ENCODE peak calls at places on chromosomes 16 and 17, in seven cellular contexts. O, Y, D, S, Q, A and N are unnamed samples.

GRCh38 chr17:35257080-35257701 is 14.3 kb downstream of the SLFN5 start:
- DNase-seq in D (peak; percentile 88), A (peak; percentile 89), O (no peak), S (no peak), Y (no peak), Q (no peak), N (peak; percentile 66)

GRCh38 chr16:15874745-15875314 is 13.6 kb downstream of the CEP20 start:
- DNase-seq in D (peak; percentile 37), A (peak; percentile 87), O (peak; percentile 90), Y (peak; percentile 52), S (peak; percentile 57), Q (peak; percentile 37), N (peak; percentile 78)

GRCh38 chr17:48062273-48062672 is 14.1 kb downstream of the NFE2L1 start:
- DNase-seq in D (no peak), O (no peak), A (no peak), Y (no peak), S (no peak), Q (no peak), N (no peak)

GRCh38 chr16:79431923-79432322 is 168.6 kb downstream of the MAF start:
- DNase-seq in O (no peak), Y (no peak), D (no peak), S (no peak), Q (no peak), A (no peak), N (no peak)

GRCh38 chr17:61072648-61073047 is 327.0 kb upstream of the TBX2 start:
- DNase-seq in O (peak; percentile 23), S (no peak), Q (no peak), A (no peak), D (no peak), Y (no peak), N (no peak)

GRCh38 chr17:40916366-40916765 is 21.1 kb downstream of the KRT23 start:
- DNase-seq in D (no peak), Y (no peak), Q (no peak), O (no peak), A (no peak), S (no peak), N (no peak)

GRCh38 chr16:56352351-56353053 is 72.8 kb downstream of the AMFR start:
- DNase-seq in A (no peak), S (peak; percentile 8), D (no peak), O (no peak), Y (no peak), Q (no peak), N (no peak)

GRCh38 chr17:69250641-69251040 is 22.0 kb upstream of the ABCA10 start:
- DNase-seq in Q (no peak), Y (no peak), O (peak; percentile 6), S (no peak), D (no peak), A (no peak), N (no peak)

GRCh38 chr16:6081320-6081976 is 983.9 kb upstream of the EEF2KMT start:
- DNase-seq in S (peak; percentile 68), D (no peak), A (peak; percentile 27), O (peak; percentile 8), Y (no peak), Q (no peak), N (peak; percentile 8)

GRCh38 chr17:8117980-8118768 is at the start of gene ALOXE3:
- DNase-seq in D (peak; percentile 67), Q (peak; percentile 54), O (peak; percentile 92), A (peak; percentile 82), Y (no peak), S (peak; percentile 74), N (peak; percentile 91)

GRCh38 chr17:28397687-28398279 is 8.2 kb downstream of the SLC46A1 start:
- DNase-seq in Q (no peak), A (no peak), O (no peak), Y (no peak), S (no peak), D (no peak), N (no peak)

GRCh38 chr16:19330801-19331484 is 45.4 kb downstream of the CLEC19A start:
- DNase-seq in S (peak; percentile 38), O (peak; percentile 78), A (peak; percentile 67), D (peak; percentile 48), Q (no peak), Y (no peak), N (peak; percentile 55)

GRCh38 chr17:1122681-1123396 is 56.9 kb downstream of the ABR start:
- DNase-seq in S (peak; percentile 92), O (peak; percentile 70), D (peak; percentile 72), A (peak; percentile 71), Q (peak; percentile 90), Y (peak; percentile 23), N (peak; percentile 80)

GRCh38 chr17:17590883-17591407 is 563 bp downstream of the PEMT start:
- DNase-seq in O (peak; percentile 16), Q (peak; percentile 31), A (no peak), D (no peak), S (no peak), Y (no peak), N (no peak)

GRCh38 chr16:47873434-47873833 is 282.4 kb downstream of the ABCC12 start:
- DNase-seq in S (no peak), Y (no peak), Q (no peak), A (no peak), D (no peak), O (no peak), N (no peak)

GRCh38 chr16:4852221-4852872 is 5.1 kb downstream of the UBN1 start:
- DNase-seq in Y (no peak), Q (no peak), A (peak; percentile 27), O (peak; percentile 73), D (no peak), S (no peak), N (peak; percentile 68)

GRCh38 chr17:1649844-1650409 is at the start of gene RILP:
- DNase-seq in Q (peak; percentile 70), S (peak; percentile 85), D (peak; percentile 84), Y (no peak), O (peak; percentile 57), A (peak; percentile 74), N (peak; percentile 64)

GRCh38 chr17:65173284-65173793 is 36.2 kb downstream of the RGS9 start:
- DNase-seq in O (peak; percentile 32), Q (no peak), Y (no peak), D (peak; percentile 5), A (peak; percentile 75), S (peak; percentile 45), N (peak; percentile 27)

GRCh38 chr17:56672195-56672594 is 78.7 kb downstream of the NOG start:
- DNase-seq in S (no peak), Y (no peak), O (no peak), Q (no peak), A (no peak), D (no peak), N (no peak)

GRCh38 chr16:25189305-25189704 is 27.4 kb upstream of the AQP8 start:
- DNase-seq in S (no peak), A (no peak), O (no peak), D (no peak), Q (no peak), Y (no peak), N (no peak)

GRCh38 chr16:87412996-87413421 is 20.9 kb downstream of the MAP1LC3B start:
- DNase-seq in A (no peak), D (no peak), S (no peak), Q (no peak), Y (no peak), O (no peak), N (no peak)

DNA sequence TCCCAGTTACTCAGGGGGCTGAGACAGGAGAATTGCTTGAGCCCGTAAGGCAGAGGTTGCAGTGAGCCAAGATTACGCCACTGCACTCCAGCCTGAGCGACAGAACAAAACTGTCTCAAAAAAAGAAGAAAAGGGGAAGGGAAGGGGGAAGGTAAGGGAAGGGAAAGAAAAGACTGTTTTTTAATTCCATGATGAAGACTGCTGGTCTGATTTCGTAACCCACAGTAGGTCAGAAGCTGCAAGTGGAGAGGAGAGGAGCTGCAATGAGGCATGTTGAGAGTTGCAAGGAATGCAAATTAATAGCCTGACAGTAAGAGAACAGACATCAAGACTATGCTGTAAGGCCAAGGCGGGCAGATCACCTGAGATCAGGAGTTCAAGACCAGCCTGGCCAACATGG is 33.3 kb downstream of the HELZ start:
- DNase-seq in Q (no peak), A (no peak), S (no peak), Y (no peak), O (peak; percentile 59), D (no peak), N (peak; percentile 30)
- H3K27ac ChIP-seq in Q (no peak overlapping the region), A (no peak overlapping the region), S (no peak overlapping the region), Y (no peak overlapping the region), O (peak overlapping the region; percentile 68), D (no peak overlapping the region), N (peak overlapping the region; percentile 65)

DNA sequence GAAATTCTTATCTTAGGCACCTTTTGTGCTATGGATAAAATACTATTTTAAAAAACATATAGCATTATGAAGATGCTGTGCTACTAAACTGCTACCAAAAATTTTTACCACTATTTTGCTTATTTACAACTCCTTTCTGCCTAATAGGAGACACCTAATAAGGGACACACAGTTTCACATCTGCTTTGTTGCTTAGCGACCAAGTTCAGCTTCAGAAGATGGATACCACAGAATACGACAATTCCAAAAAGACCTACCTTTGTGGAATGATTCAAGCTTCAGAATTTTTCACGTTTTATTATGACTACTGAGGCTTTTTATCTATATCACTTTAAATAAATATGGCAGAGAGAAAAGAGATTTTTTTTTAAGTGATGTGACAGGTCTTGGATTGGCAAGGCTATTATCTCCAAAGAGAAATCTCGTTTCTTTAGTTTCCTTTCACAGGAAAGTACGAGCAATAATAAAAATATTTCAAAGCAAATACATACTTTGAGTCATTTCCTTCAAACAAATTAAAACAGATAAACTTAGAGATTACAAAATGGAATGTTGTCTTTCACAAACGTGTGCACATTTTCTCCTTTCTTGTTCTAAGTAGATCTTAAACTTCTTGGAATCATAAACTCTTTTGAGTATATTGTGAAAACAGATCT is 35.4 kb downstream of the SPAG9 start:
- DNase-seq in O (peak; percentile 43), Y (no peak), S (no peak), Q (no peak), A (peak; percentile 21), D (no peak), N (no peak)
- H3K27ac ChIP-seq in O (peak overlapping the region; percentile 87), Y (peak overlapping the region; percentile 34), S (no peak overlapping the region), Q (no peak overlapping the region), A (peak overlapping the region; percentile 57), D (no peak overlapping the region), N (peak overlapping the region; percentile 50)

GRCh38 chr17:73592531-73592961 is 51.7 kb downstream of the SDK2 start:
- DNase-seq in Q (no peak), D (no peak), O (no peak), S (no peak), Y (no peak), A (no peak), N (no peak)

GRCh38 chr17:73591278-73592078 is 52.8 kb downstream of the SDK2 start:
- DNase-seq in A (no peak), Q (no peak), D (no peak), O (no peak), S (no peak), Y (no peak), N (no peak)

GRCh38 chr17:73594025-73594424 is 50.2 kb downstream of the SDK2 start:
- DNase-seq in O (no peak), Q (no peak), Y (no peak), A (no peak), S (no peak), D (no peak), N (no peak)

GRCh38 chr17:73593249-73593965 is 50.8 kb downstream of the SDK2 start:
- DNase-seq in A (no peak), O (no peak), S (no peak), Q (no peak), Y (no peak), D (no peak), N (no peak)

GRCh38 chr17:73592079-73592415 is 52.2 kb downstream of the SDK2 start:
- DNase-seq in A (no peak), Q (no peak), D (no peak), O (no peak), S (no peak), Y (no peak), N (no peak)
- H3K27ac ChIP-seq in A (no peak overlapping the region), Q (no peak overlapping the region), D (no peak overlapping the region), O (no peak overlapping the region), S (no peak overlapping the region), Y (no peak overlapping the region), N (no peak overlapping the region)

GRCh38 chr16:49838639-49839461 is 17.1 kb downstream of the ZNF423 start:
- DNase-seq in O (no peak), D (no peak), S (no peak), A (no peak), Y (no peak), Q (peak; percentile 33), N (no peak)
- H3K27ac ChIP-seq in O (no peak overlapping the region), D (peak overlapping the region; percentile 40), S (no peak overlapping the region), A (no peak overlapping the region), Y (no peak overlapping the region), Q (peak overlapping the region; percentile 63), N (no peak overlapping the region)